ENCODE peak calls at places on chromosomes 12 and 14, in eight cellular contexts. One of them, this sample, is unnamed.

GRCh38 chr14:88481794-88482193 is 73.0 kb downstream of the PTPN21 start:
- DNase-seq in spleen: no peak
- DNase-seq in pancreas: no peak
- DNase-seq in cardiac fibroblast: no peak
- DNase-seq in GM13977: no peak
- DNase-seq in GM23338: no peak
- DNase-seq in neural crest cell: no peak
- DNase-seq in AG04450: no peak
- DNase-seq in this sample: no peak

GRCh38 chr12:99765469-99766114 is 118.0 kb downstream of the GARIN6 start:
- DNase-seq in cardiac fibroblast: no peak
- DNase-seq in AG04450: no peak
- DNase-seq in neural crest cell: no peak
- DNase-seq in GM13977: no peak
- DNase-seq in GM23338: no peak
- DNase-seq in spleen: no peak
- DNase-seq in pancreas: no peak
- DNase-seq in this sample: no peak

GRCh38 chr12:28872654-28873268 is 276.3 kb upstream of the FAR2 start:
- DNase-seq in GM23338: peak; percentile 73
- DNase-seq in cardiac fibroblast: peak; percentile 79
- DNase-seq in AG04450: peak; percentile 33
- DNase-seq in GM13977: peak; percentile 35
- DNase-seq in pancreas: peak; percentile 38
- DNase-seq in neural crest cell: peak; percentile 71
- DNase-seq in spleen: no peak
- DNase-seq in this sample: no peak

GRCh38 chr12:112408621-112409020 is 784 bp downstream of the RPL6 start:
- DNase-seq in pancreas: no peak
- DNase-seq in neural crest cell: no peak
- DNase-seq in GM13977: no peak
- DNase-seq in AG04450: no peak
- DNase-seq in spleen: no peak
- DNase-seq in GM23338: no peak
- DNase-seq in cardiac fibroblast: no peak
- DNase-seq in this sample: no peak

GRCh38 chr12:117526756-117527479 is 165.5 kb upstream of the NOS1 start:
- DNase-seq in spleen: no peak
- DNase-seq in neural crest cell: no peak
- DNase-seq in GM13977: no peak
- DNase-seq in AG04450: no peak
- DNase-seq in cardiac fibroblast: no peak
- DNase-seq in pancreas: no peak
- DNase-seq in GM23338: no peak
- DNase-seq in this sample: no peak

GRCh38 chr12:34296143-34297041 is 274.1 kb downstream of the ALG10 start:
- DNase-seq in neural crest cell: no peak
- DNase-seq in spleen: peak; percentile 36
- DNase-seq in pancreas: no peak
- DNase-seq in cardiac fibroblast: no peak
- DNase-seq in AG04450: no peak
- DNase-seq in GM23338: no peak
- DNase-seq in GM13977: no peak
- DNase-seq in this sample: no peak

GRCh38 chr12:53073881-53074280 is 5.3 kb downstream of the SPRYD3 start:
- DNase-seq in pancreas: peak; percentile 19
- DNase-seq in GM23338: no peak
- DNase-seq in cardiac fibroblast: no peak
- DNase-seq in GM13977: no peak
- DNase-seq in spleen: no peak
- DNase-seq in neural crest cell: no peak
- DNase-seq in AG04450: no peak
- DNase-seq in this sample: no peak

GRCh38 chr12:57485695-57486094 is 2.2 kb upstream of the MARS1 start:
- DNase-seq in pancreas: no peak
- DNase-seq in neural crest cell: no peak
- DNase-seq in AG04450: no peak
- DNase-seq in GM13977: no peak
- DNase-seq in cardiac fibroblast: no peak
- DNase-seq in GM23338: no peak
- DNase-seq in spleen: no peak
- DNase-seq in this sample: no peak

GRCh38 chr14:101007004-101007614 is 103.6 kb upstream of the RTL1 start:
- DNase-seq in spleen: peak; percentile 43
- DNase-seq in neural crest cell: no peak
- DNase-seq in GM13977: peak; percentile 2
- DNase-seq in GM23338: no peak
- DNase-seq in pancreas: no peak
- DNase-seq in AG04450: no peak
- DNase-seq in cardiac fibroblast: no peak
- DNase-seq in this sample: no peak

GRCh38 chr12:131589966-131590365 is 120.9 kb upstream of the SFSWAP start:
- DNase-seq in cardiac fibroblast: no peak
- DNase-seq in neural crest cell: no peak
- DNase-seq in spleen: no peak
- DNase-seq in pancreas: no peak
- DNase-seq in AG04450: no peak
- DNase-seq in GM13977: no peak
- DNase-seq in GM23338: no peak
- DNase-seq in this sample: no peak

GRCh38 chr12:75893758-75894157 is 137.8 kb downstream of the PHLDA1 start:
- DNase-seq in GM23338: no peak
- DNase-seq in pancreas: no peak
- DNase-seq in neural crest cell: no peak
- DNase-seq in cardiac fibroblast: no peak
- DNase-seq in AG04450: no peak
- DNase-seq in spleen: no peak
- DNase-seq in GM13977: no peak
- DNase-seq in this sample: no peak

GRCh38 chr12:58847876-58848600 is 72.3 kb downstream of the LRIG3 start:
- DNase-seq in spleen: no peak
- DNase-seq in pancreas: no peak
- DNase-seq in neural crest cell: no peak
- DNase-seq in AG04450: no peak
- DNase-seq in GM23338: no peak
- DNase-seq in cardiac fibroblast: no peak
- DNase-seq in GM13977: no peak
- DNase-seq in this sample: no peak
- TF ChIP-seq CTCF in spleen: no peak
- TF ChIP-seq CTCF in pancreas: no peak
- TF ChIP-seq CTCF in neural crest cell: no peak
- TF ChIP-seq CTCF in AG04450: no peak
- TF ChIP-seq CTCF in GM23338: no peak
- TF ChIP-seq CTCF in cardiac fibroblast: no peak
- TF ChIP-seq CTCF in GM13977: no peak
- TF ChIP-seq CTCF in this sample: no peak

DNA sequence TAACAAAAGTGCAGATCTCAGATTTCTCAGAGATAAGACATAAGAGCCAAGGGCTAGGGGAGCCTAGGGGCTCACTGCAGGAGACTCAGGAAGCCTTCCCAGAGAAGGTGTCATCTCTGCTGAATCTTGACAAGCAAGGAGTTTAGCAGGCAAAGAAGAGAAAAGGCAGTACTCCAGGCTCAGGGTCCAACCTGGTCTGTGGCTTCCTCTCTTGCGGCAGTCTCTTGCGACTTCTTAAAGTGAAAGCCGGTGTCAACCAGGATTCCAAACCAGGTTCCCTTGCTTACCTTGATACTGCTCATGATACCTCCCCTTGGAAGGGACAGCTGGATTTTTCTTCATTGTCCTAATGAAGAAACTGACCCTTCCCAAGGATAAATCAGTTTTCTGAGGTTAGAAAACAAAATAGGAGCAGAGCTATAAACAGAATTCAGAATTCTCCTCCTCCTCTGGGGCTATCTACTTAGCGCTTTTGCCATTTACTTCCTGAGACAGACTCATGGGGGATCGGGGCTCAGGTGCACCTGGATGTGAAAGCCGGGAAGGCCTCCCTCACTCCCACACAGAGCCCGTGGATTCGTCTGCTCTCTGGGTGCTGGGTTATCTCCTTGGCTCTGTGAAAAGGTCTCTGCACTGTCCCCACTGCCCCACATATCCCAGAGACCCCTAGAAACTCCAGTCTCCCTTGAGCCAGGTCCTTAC is 1.8 kb upstream of the SCNN1A start:
- DNase-seq in spleen: no peak
- DNase-seq in neural crest cell: no peak
- DNase-seq in pancreas: no peak
- DNase-seq in GM13977: no peak
- DNase-seq in cardiac fibroblast: no peak
- DNase-seq in AG04450: no peak
- DNase-seq in GM23338: no peak
- DNase-seq in this sample: no peak
- TF ChIP-seq CTCF in spleen: no peak
- TF ChIP-seq CTCF in neural crest cell: no peak
- TF ChIP-seq CTCF in pancreas: no peak
- TF ChIP-seq CTCF in GM13977: no peak
- TF ChIP-seq CTCF in cardiac fibroblast: no peak
- TF ChIP-seq CTCF in AG04450: no peak
- TF ChIP-seq CTCF in GM23338: no peak
- TF ChIP-seq CTCF in this sample: no peak

DNA sequence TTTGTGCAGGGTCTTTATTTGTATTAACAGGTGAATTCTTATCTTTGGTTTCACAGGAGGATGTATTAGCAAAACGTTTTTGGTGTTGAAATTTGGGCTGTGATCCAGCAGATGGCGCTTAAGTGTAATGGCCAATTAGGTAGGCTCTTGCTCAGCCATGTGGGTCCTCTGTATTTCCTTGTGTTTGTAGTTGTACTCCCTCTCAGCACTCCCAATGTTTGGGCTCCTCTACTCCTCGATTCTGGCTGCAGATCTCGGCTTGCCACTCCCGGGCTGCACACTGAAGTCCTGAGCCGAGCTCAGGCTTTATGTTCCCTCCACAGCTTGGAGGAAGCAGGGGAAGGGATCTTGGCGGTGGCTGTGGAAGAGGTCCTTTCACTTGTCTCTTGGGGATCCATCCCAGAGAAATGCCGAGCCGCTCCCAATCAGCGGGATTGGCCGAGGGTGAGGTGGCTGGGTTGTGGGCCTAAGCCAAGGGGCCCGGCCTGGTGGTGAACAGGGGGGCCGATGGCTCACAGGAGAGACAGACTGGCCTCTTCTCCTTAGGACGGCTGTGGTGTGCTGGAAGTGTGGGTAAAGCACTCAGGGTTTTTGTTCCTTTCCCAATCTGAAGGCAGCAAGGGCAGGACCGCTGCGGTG is 133.7 kb downstream of the AEBP2 start:
- DNase-seq in neural crest cell: peak; percentile 9
- DNase-seq in GM23338: peak; percentile 93
- DNase-seq in spleen: no peak
- DNase-seq in pancreas: no peak
- DNase-seq in GM13977: peak; percentile 47
- DNase-seq in AG04450: no peak
- DNase-seq in cardiac fibroblast: peak; percentile 63
- DNase-seq in this sample: no peak
- TF ChIP-seq CTCF in neural crest cell: peak; percentile 77
- TF ChIP-seq CTCF in GM23338: peak; percentile 83
- TF ChIP-seq CTCF in spleen: no peak
- TF ChIP-seq CTCF in pancreas: no peak
- TF ChIP-seq CTCF in GM13977: peak; percentile 68
- TF ChIP-seq CTCF in AG04450: peak; percentile 63
- TF ChIP-seq CTCF in cardiac fibroblast: peak; percentile 43
- TF ChIP-seq CTCF in this sample: peak; percentile 62

GRCh38 chr14:68364823-68365222 is 428.0 kb downstream of the ZFP36L1 start:
- DNase-seq in neural crest cell: peak; percentile 32
- DNase-seq in cardiac fibroblast: peak; percentile 20
- DNase-seq in GM13977: no peak
- DNase-seq in spleen: no peak
- DNase-seq in GM23338: peak; percentile 50
- DNase-seq in AG04450: no peak
- DNase-seq in pancreas: no peak
- DNase-seq in this sample: no peak
- TF ChIP-seq CTCF in neural crest cell: no peak
- TF ChIP-seq CTCF in cardiac fibroblast: no peak
- TF ChIP-seq CTCF in GM13977: no peak
- TF ChIP-seq CTCF in spleen: no peak
- TF ChIP-seq CTCF in GM23338: no peak
- TF ChIP-seq CTCF in AG04450: no peak
- TF ChIP-seq CTCF in pancreas: no peak
- TF ChIP-seq CTCF in this sample: no peak

DNA sequence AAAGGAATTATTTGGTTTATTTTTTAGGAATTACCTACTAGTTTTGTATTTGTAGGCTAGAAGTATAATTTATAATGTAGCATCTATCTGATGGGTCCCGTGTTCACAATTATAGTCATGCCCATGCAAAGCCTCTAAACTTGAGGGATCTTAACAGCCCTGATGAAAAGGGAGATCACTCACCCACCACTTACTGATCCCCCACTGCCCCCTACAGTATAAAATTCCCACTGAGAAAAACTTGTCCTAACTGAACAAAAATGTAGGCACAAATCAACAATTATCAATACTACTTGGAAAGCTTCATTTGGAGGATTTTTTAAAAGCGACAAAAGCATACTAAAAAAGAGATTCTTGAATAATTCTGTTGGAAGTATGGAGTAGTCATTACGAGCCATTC is 21.0 kb downstream of the WIF1 start:
- DNase-seq in GM13977: no peak
- DNase-seq in pancreas: no peak
- DNase-seq in GM23338: peak; percentile 65
- DNase-seq in neural crest cell: no peak
- DNase-seq in AG04450: no peak
- DNase-seq in cardiac fibroblast: no peak
- DNase-seq in spleen: no peak
- DNase-seq in this sample: no peak
- TF ChIP-seq CTCF in GM13977: no peak
- TF ChIP-seq CTCF in pancreas: no peak
- TF ChIP-seq CTCF in GM23338: peak; percentile 83
- TF ChIP-seq CTCF in neural crest cell: peak; percentile 46
- TF ChIP-seq CTCF in AG04450: peak; percentile 28
- TF ChIP-seq CTCF in cardiac fibroblast: peak; percentile 20
- TF ChIP-seq CTCF in spleen: no peak
- TF ChIP-seq CTCF in this sample: no peak

DNA sequence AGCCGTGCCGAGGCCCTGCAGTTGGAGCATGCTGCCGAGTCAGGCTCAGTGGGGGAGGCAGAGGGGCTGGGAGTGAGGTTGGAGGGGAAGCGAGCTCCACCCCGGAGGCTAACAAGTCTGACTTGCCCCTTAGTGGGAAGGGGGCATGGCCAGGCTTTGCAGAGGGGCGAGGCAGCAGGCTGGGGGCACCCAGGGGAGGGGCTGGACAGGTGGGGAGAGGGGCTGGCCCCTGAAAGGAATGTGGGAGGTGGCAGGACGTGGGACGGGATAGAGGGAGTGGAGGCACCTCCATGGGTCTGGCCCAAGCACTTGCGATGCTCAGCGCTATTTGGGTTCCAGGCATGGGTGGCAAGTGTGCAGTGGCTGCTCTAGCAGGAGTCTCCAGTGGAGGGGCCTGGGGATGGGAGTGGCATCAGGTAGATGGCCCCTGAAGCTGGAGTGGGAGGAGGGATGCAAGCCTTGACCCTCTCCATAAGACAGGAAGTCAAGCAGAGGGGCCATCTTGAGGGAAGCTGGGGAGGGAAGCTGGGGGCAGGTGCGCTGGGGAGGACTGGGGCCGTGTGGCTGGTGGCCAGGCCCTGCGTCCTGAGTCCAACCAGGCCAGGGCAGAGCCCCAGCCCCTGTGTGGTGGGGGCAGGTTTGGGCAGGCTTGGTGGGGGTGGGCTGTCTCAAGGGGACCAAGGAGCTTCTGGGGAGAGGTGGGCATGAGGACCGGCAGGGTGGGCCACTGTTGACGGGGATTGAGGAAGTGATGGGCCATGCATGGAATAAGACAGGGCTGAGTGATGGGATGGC is 2.6 kb downstream of the TRMT61A start:
- DNase-seq in cardiac fibroblast: no peak
- DNase-seq in spleen: no peak
- DNase-seq in AG04450: no peak
- DNase-seq in neural crest cell: no peak
- DNase-seq in GM13977: no peak
- DNase-seq in GM23338: no peak
- DNase-seq in pancreas: no peak
- DNase-seq in this sample: no peak
- TF ChIP-seq CTCF in cardiac fibroblast: no peak
- TF ChIP-seq CTCF in spleen: no peak
- TF ChIP-seq CTCF in AG04450: no peak
- TF ChIP-seq CTCF in neural crest cell: no peak
- TF ChIP-seq CTCF in GM13977: no peak
- TF ChIP-seq CTCF in GM23338: no peak
- TF ChIP-seq CTCF in pancreas: no peak
- TF ChIP-seq CTCF in this sample: no peak

This sample was measured in GM12864.